ENCODE peak calls at places on chromosomes 2 and 18, in four cellular contexts. T is HepG2, Y is GM12878, K is K562. I is an unnamed sample.

GRCh38 chr2:284896-285492 is 2.9 kb downstream of the ALKAL2 start:
- DNase-seq in K (no peak), Y (no peak), T (no peak), I (no peak)

GRCh38 chr2:218218409-218219185 is 1.6 kb downstream of the ARPC2 start:
- DNase-seq in T (no peak), K (no peak), Y (peak), I (no peak)

GRCh38 chr2:152166633-152167032 is 8.9 kb downstream of the STAM2 start:
- DNase-seq in T (no peak), K (no peak), Y (no peak), I (no peak)

GRCh38 chr2:43707255-43707654 is 31.0 kb upstream of the C1GALT1C1L start:
- DNase-seq in T (no peak), K (peak), Y (no peak), I (no peak)

GRCh38 chr2:161913865-161914264 is 160.2 kb downstream of the DPP4 start:
- DNase-seq in Y (no peak), T (no peak), K (no peak), I (no peak)

GRCh38 chr18:25223211-25223610 is 128.8 kb downstream of the ZNF521 start:
- DNase-seq in K (peak), Y (no peak), T (no peak), I (peak)

GRCh38 chr2:165563468-165564225 is 94.1 kb downstream of the CSRNP3 start:
- DNase-seq in Y (no peak), T (peak), K (no peak), I (no peak)

GRCh38 chr2:179218848-179219594 is 45.6 kb downstream of the SESTD1 start:
- DNase-seq in K (peak), Y (peak), T (peak), I (peak)

GRCh38 chr2:153213022-153213421 is 265.5 kb downstream of the RPRM start:
- DNase-seq in T (no peak), Y (no peak), K (no peak), I (no peak)

GRCh38 chr2:232888099-232888836 is 18.2 kb downstream of the SNORC start:
- DNase-seq in T (no peak), K (no peak), Y (no peak), I (no peak)

GRCh38 chr18:39494211-39494896 is 1928.8 kb upstream of the CELF4 start:
- DNase-seq in Y (no peak), K (no peak), T (peak), I (no peak)

GRCh38 chr2:169343202-169343601 is 19.1 kb downstream of the LRP2 start:
- DNase-seq in T (no peak), K (no peak), Y (no peak), I (no peak)

GRCh38 chr2:120861576-120862191 is 126.0 kb downstream of the GLI2 start:
- DNase-seq in Y (no peak), T (no peak), K (no peak), I (no peak)

GRCh38 chr2:170601489-170601888 is 113.6 kb upstream of the SP5 start:
- DNase-seq in Y (no peak), T (no peak), K (no peak), I (no peak)

GRCh38 chr18:76351961-76352581 is 143.0 kb downstream of the ZNF516 start:
- DNase-seq in Y (no peak), K (no peak), T (peak), I (no peak)
- TF ChIP-seq TCF7 in Y (no peak), K (no peak), T (no peak), I (no peak)

GRCh38 chr2:148549001-148549400 is 95.5 kb upstream of the EPC2 start:
- DNase-seq in Y (no peak), T (no peak), K (no peak), I (no peak)

GRCh38 chr2:148554459-148555247 is 89.9 kb upstream of the EPC2 start:
- DNase-seq in T (no peak), Y (no peak), K (no peak), I (peak)

GRCh38 chr2:148555622-148556294 is 88.8 kb upstream of the EPC2 start:
- DNase-seq in Y (no peak), T (no peak), K (no peak), I (no peak)

GRCh38 chr2:148553332-148553887 is 91.1 kb upstream of the EPC2 start:
- DNase-seq in T (no peak), Y (no peak), K (no peak), I (no peak)

DNA sequence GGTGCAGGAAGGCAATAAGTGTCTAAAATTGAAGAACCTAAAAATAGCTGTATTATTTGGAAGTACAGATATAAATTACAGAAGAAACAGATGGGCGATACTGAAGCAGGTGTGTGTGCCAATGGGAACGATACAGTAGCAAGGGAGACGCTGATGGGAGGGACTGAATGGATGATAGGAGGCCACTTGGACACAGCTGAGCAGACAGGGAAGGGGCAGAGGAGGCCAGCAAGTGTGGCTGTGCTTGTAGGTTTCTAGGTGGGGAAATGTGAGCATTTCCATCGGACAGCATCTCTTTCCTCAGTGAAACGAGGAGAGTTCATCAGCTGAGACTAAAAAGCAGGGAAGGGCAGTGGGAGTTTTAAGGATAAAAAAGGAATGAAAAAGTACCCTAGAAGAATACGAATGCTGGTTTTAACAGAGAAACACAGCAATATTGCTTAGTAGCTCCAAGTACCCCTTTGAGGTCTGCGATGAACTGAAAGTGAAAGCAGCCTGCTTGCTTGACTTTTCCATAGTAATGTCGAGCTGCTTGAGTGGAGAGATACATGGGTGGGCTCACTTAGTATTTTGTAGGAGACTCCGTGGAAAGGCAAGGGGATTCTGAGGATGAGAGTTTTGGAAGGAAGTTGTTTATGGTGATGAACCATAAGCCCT is 91.7 kb upstream of the EPC2 start:
- DNase-seq in K (no peak), T (no peak), Y (no peak), I (no peak)
- TF ChIP-seq TCF7 in K (no peak), T (no peak), Y (no peak), I (no peak)

GRCh38 chr2:177812713-177813396 is 259.7 kb downstream of the PDE11A start:
- DNase-seq in T (no peak), Y (no peak), K (peak), I (no peak)

GRCh38 chr2:177816740-177817139 is 255.8 kb downstream of the PDE11A start:
- DNase-seq in T (no peak), Y (no peak), K (no peak), I (no peak)

GRCh38 chr2:177822941-177823340 is 249.6 kb downstream of the PDE11A start:
- DNase-seq in Y (no peak), T (no peak), K (no peak), I (no peak)

GRCh38 chr2:177818412-177818811 is 254.2 kb downstream of the PDE11A start:
- DNase-seq in K (no peak), T (no peak), Y (no peak), I (no peak)

DNA sequence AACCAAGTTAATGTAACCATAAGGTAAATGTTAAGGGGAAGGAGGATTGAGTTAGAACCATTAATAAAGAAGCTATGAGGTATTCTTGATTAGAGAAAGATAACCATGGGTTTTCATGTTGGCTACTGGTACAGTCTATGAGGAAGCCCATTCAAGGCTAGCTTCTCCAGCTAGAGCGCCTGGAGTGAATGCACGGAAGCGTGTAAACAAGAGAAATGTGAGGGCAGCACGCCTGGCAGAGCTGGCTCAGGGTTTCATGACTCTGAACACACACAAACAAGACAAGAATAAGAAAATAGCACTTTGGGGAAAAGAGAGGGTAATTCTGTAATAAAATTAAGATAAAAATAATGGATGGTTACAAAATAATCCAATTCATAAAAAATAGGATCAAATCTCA is 255.3 kb downstream of the PDE11A start:
- DNase-seq in Y (no peak), K (no peak), T (no peak), I (no peak)
- TF ChIP-seq TCF7 in Y (no peak), K (no peak), T (no peak), I (no peak)

DNA sequence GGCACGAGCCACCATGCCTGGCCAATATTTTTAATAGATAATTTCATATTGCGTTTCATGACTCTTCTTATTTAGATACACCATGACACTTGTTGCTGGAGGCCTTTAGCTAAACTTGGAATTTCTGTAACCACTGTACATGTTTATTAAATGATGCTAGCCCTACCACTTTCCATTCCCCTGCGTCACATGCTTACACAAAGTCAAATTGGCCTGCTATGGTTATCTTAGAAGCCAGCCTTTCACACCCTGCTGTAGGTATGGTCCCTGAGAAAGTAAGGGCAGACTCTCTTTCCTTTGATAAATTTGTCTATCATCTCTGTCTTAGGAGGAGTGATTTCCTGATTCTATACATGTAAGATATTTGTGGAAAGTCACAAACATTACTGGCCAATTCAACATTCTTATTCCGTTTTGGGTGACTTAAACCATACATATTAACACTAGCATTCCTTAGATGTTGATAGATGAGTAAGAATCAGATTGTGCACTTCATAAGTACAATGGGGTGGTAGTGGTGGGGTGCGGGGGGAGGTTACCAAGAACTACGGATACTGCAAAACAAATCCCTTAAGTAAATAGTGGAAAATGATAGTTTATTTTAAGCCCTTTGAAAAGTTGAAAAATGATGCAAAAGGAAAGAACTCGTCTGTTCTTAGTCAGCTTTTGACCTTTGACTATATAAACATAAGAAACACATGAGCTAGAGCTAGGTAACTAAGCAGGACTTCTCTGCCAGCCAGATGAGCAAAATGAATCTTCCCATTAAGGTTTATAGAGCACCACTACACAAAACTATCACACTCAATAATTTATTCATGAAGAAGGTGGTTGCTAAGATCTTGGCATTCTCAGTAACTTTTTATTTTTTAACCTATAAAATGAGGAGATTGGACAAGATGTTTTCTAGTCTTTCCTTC is 7.9 kb upstream of the NDUFV2 start:
- DNase-seq in K (no peak), Y (no peak), T (peak), I (no peak)
- TF ChIP-seq TCF7 in K (no peak), Y (no peak), T (peak), I (no peak)

GRCh38 chr2:56505885-56506284 is 322.1 kb downstream of the CCDC85A start:
- DNase-seq in K (no peak), T (no peak), Y (no peak), I (no peak)
- TF ChIP-seq TCF7 in K (no peak), T (no peak), Y (no peak), I (no peak)

DNA sequence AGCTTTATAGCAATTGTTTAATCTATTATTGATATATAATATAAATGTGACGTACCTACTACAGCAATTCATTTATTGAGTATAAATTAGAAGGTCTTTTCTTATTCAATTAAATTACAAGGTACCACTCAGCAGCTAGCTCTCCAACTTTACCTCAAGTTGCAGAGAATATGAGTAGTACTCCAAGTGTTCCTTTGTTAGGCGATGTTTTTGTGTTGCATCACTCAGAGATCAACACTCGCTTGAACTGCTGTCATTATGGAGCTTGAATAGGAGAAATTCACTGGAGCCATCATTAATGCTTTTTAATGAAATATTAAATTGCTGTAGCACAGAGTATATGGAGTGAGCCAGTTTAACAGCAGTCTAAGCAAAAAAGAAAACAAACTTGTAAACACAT is 320.0 kb downstream of the FSIP2 start:
- DNase-seq in T (no peak), Y (no peak), K (no peak), I (no peak)
- TF ChIP-seq TCF7 in T (no peak), Y (no peak), K (no peak), I (no peak)

GRCh38 chr2:109383505-109384307 is 230.1 kb downstream of the SEPTIN10 start:
- DNase-seq in K (no peak), T (no peak), Y (no peak), I (peak)

GRCh38 chr2:109382946-109383345 is 230.8 kb downstream of the SEPTIN10 start:
- DNase-seq in T (no peak), K (no peak), Y (no peak), I (peak)

GRCh38 chr2:109381327-109381820 is 232.4 kb downstream of the SEPTIN10 start:
- DNase-seq in Y (no peak), K (no peak), T (no peak), I (no peak)

GRCh38 chr2:109380502-109381326 is 233.1 kb downstream of the SEPTIN10 start:
- DNase-seq in Y (no peak), K (no peak), T (no peak), I (peak)

DNA sequence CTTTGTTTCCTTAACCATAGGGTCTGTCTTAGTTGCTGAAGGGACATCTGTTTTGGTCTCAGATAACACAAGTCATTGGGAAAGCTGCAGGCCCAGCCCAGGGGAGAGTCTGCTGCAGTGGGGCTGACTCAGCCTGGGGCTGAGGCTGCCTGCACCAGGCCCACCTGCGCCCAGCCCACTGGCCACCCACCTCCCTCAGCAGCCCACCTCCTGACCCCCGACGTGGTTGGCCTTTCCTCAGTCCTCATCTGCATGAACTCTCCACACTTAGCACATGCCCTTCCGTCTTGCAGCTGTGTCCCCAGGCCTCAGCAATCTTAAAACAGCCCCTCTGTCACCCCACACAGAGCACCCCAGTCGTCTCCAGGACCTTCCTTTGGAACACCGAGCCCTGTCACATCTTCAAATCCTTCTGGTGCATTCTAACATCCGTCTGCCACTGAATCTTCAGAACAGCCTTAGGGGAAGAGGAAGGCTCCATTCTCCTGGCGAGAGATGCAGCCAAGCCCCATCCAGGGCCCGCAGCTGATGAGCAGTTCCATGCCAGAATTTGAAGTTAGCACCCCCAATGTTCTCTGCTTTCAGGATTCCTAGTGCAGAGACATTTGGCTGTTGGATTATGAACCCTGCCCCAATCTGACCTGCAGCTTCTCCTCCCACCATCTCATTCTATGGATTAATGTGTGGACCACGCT is 231.4 kb downstream of the SEPTIN10 start:
- DNase-seq in Y (no peak), T (no peak), K (no peak), I (peak)
- TF ChIP-seq TCF7 in Y (no peak), T (no peak), K (no peak), I (no peak)

GRCh38 chr2:127201452-127201851 is 18.6 kb downstream of the CYP27C1 start:
- DNase-seq in K (no peak), T (no peak), Y (no peak), I (no peak)
- TF ChIP-seq TCF7 in K (no peak), T (no peak), Y (no peak), I (no peak)

GRCh38 chr18:3524706-3525105 is 74.7 kb downstream of the TGIF1 start:
- DNase-seq in K (no peak), T (no peak), Y (no peak), I (no peak)
- TF ChIP-seq TCF7 in K (no peak), T (no peak), Y (no peak), I (no peak)

DNA sequence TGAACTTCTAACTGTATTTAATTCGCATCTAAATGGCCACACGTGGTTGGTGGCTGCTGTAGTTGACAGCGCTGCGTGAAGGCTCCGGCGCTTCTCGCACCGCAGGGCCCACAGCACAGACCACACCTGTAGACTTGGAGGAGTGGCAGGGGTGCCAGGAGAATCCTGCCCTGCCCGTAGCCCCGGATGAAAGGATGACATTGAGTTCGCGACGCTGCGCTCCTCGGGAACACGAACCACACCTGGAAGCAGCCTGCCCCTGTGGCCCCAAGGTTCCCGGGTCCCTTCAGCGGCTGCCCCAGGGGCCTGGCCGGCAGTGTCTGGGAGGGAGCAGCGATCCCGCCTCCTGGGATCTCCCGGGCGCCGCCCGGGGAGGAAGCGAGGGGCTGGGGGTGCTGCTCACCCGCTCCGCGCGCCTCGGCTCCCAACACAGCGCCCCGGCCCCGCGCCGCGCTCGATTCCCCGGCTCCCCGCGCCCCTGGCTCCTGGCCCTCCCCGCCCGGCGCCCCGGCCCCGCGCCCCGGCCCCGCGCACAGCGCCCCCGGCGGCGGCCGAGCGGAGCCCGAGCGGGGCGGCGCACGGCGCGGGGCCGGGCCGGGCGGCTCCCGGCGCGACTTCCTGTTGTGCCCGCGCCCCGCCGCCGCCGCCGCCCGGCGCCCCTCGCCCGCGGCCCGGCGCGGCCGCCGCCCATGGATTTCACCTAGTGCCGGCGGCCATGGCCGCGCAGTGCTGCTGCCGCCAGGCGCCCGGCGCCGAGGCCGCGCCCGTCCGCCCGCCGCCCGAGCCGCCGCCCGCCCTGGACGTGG is at the start of gene RNPEPL1:
- DNase-seq in K (peak), Y (no peak), T (no peak), I (peak)
- TF ChIP-seq TCF7 in K (no peak), Y (no peak), T (no peak), I (no peak)